ENCODE peak calls at places on chromosomes 12 and 14, in eight cellular contexts. C, O, Y, B, U, N, F and Z are unnamed samples.
A peak's percentile ranks its signal among the peaks of the same experiment; 100 is the strongest.

GRCh38 chr12:114440450-114441383 is 34.8 kb upstream of the TBX5 start:
- DNase-seq in U (no peak), F (no peak), C (no peak), N (no peak), B (no peak), O (no peak), Y (no peak), Z (no peak)

GRCh38 chr12:90055071-90055470 is 346.4 kb upstream of the ATP2B1 start:
- DNase-seq in U (no peak), Y (no peak), O (no peak), C (no peak), N (no peak), B (no peak), F (no peak), Z (no peak)

GRCh38 chr12:47808049-47808448 is 11.7 kb downstream of the HDAC7 start:
- DNase-seq in B (peak; percentile 68), Y (peak; percentile 64), F (no peak), C (peak; percentile 33), U (no peak), N (no peak), O (peak; percentile 62), Z (no peak)

GRCh38 chr14:34981743-34982420 is 910 bp upstream of the SRP54 start:
- DNase-seq in U (no peak), N (no peak), C (no peak), O (no peak), Y (peak; percentile 3), F (no peak), B (no peak), Z (no peak)

GRCh38 chr14:97177016-97177415 is 379.8 kb downstream of the VRK1 start:
- DNase-seq in Y (no peak), C (no peak), N (no peak), F (no peak), B (no peak), O (peak; percentile 53), U (no peak), Z (peak; percentile 35)

GRCh38 chr14:33916663-33917565 is 34.0 kb downstream of the EGLN3 start:
- DNase-seq in Y (no peak), B (no peak), U (no peak), F (no peak), N (peak; percentile 6), O (no peak), C (no peak), Z (no peak)

GRCh38 chr12:93638095-93638494 is 39.1 kb upstream of the CRADD start:
- DNase-seq in O (no peak), Y (no peak), F (no peak), C (no peak), B (no peak), U (no peak), N (no peak), Z (no peak)

GRCh38 chr12:6442799-6443198 is 2.0 kb upstream of the CD27 start:
- DNase-seq in B (no peak), N (no peak), U (no peak), C (no peak), O (no peak), F (no peak), Y (no peak), Z (no peak)

GRCh38 chr12:5138845-5139244 is 95.2 kb downstream of the KCNA5 start:
- DNase-seq in B (no peak), C (no peak), F (peak; percentile 14), N (no peak), O (no peak), U (no peak), Y (no peak), Z (no peak)

GRCh38 chr14:88879016-88879415 is 54.6 kb downstream of the TTC8 start:
- DNase-seq in N (peak; percentile 57), O (no peak), C (no peak), F (peak; percentile 21), B (no peak), U (peak; percentile 56), Y (no peak), Z (no peak)

GRCh38 chr14:32078030-32078793 is 1.1 kb downstream of the ARHGAP5 start:
- DNase-seq in O (peak; percentile 55), Y (peak; percentile 1), C (no peak), B (peak; percentile 17), N (no peak), U (no peak), F (peak; percentile 22), Z (no peak)

GRCh38 chr12:6426882-6427671 is 17.7 kb upstream of the CD27 start:
- DNase-seq in B (peak; percentile 74), Y (peak; percentile 65), U (no peak), O (peak; percentile 83), C (no peak), F (no peak), N (no peak), Z (no peak)

GRCh38 chr14:23537351-23538048 is 14.1 kb downstream of the ZFHX2 start:
- DNase-seq in Y (no peak), C (no peak), N (no peak), F (no peak), U (no peak), O (no peak), B (no peak), Z (no peak)

GRCh38 chr12:5022465-5023061 is 21.1 kb upstream of the KCNA5 start:
- DNase-seq in Y (no peak), N (no peak), B (peak; percentile 79), U (no peak), O (peak; percentile 15), C (no peak), F (peak; percentile 71), Z (no peak)

GRCh38 chr12:24049771-24050170 is 100.3 kb upstream of the SOX5 start:
- DNase-seq in O (no peak), F (no peak), U (no peak), B (no peak), Y (no peak), C (no peak), N (no peak), Z (no peak)

GRCh38 chr12:32568241-32568640 is 110.9 kb upstream of the DNM1L start:
- DNase-seq in F (peak; percentile 65), C (no peak), N (peak; percentile 71), U (peak; percentile 62), B (no peak), Y (no peak), O (no peak), Z (peak; percentile 82)

GRCh38 chr12:3753549-3754284 is 808 bp upstream of the CRACR2A start:
- DNase-seq in N (no peak), O (no peak), F (no peak), U (no peak), C (no peak), B (no peak), Y (no peak), Z (no peak)

GRCh38 chr14:75793806-75794205 is 132.8 kb downstream of the TTLL5 start:
- DNase-seq in U (no peak), C (no peak), B (no peak), N (no peak), O (no peak), F (no peak), Y (no peak), Z (no peak)

GRCh38 chr14:69811868-69812252 is 14.8 kb upstream of the SLC10A1 start:
- DNase-seq in Y (no peak), F (no peak), C (no peak), O (no peak), B (no peak), U (no peak), N (no peak), Z (no peak)

GRCh38 chr14:54312166-54312801 is 84.5 kb upstream of the CDKN3 start:
- DNase-seq in O (no peak), U (peak; percentile 85), N (peak; percentile 83), F (peak; percentile 62), C (no peak), Y (no peak), B (no peak), Z (peak; percentile 97)

GRCh38 chr12:130178291-130178690 is 16.0 kb downstream of the FZD10 start:
- DNase-seq in F (no peak), B (no peak), Y (no peak), C (no peak), N (no peak), O (no peak), U (no peak), Z (no peak)

GRCh38 chr14:101594511-101595148 is 33.3 kb downstream of the DIO3 start:
- DNase-seq in F (no peak), U (no peak), B (no peak), C (no peak), O (no peak), Y (no peak), N (no peak), Z (no peak)

GRCh38 chr12:51917746-51918453 is 10.6 kb downstream of the ACVRL1 start:
- DNase-seq in N (no peak), F (no peak), O (no peak), U (no peak), B (no peak), C (no peak), Y (no peak), Z (no peak)

GRCh38 chr12:109875572-109876131 is 4.7 kb downstream of the GLTP start:
- DNase-seq in C (no peak), B (peak; percentile 45), Y (no peak), O (no peak), U (no peak), F (no peak), N (no peak), Z (no peak)

GRCh38 chr14:100416921-100417451 is 93.8 kb downstream of the SLC25A47 start:
- DNase-seq in F (peak; percentile 61), B (no peak), U (peak; percentile 35), Y (no peak), O (no peak), N (peak; percentile 53), C (no peak), Z (no peak)

GRCh38 chr12:72368298-72368697 is 96.1 kb downstream of the TRHDE start:
- DNase-seq in Y (no peak), O (no peak), C (no peak), N (no peak), F (no peak), B (no peak), U (no peak), Z (no peak)

GRCh38 chr12:19402743-19403400 is 36.4 kb upstream of the AEBP2 start:
- DNase-seq in B (no peak), F (peak; percentile 40), Y (no peak), O (no peak), U (no peak), N (no peak), C (no peak), Z (no peak)

GRCh38 chr12:118398878-118399277 is 22.5 kb downstream of the SUDS3 start:
- DNase-seq in F (no peak), U (no peak), N (no peak), Y (no peak), B (no peak), O (no peak), C (no peak), Z (no peak)

GRCh38 chr12:131332224-131332623 is 378.5 kb downstream of the ADGRD1 start:
- DNase-seq in O (no peak), N (no peak), Y (no peak), F (no peak), B (no peak), C (no peak), U (no peak), Z (no peak)

GRCh38 chr14:20680843-20681347 is 3.5 kb upstream of the RNASE4 start:
- DNase-seq in Y (no peak), O (no peak), C (no peak), U (no peak), F (peak; percentile 68), N (no peak), B (peak; percentile 63), Z (peak; percentile 52)

GRCh38 chr14:39456702-39457250 is 24.5 kb upstream of the FBXO33 start:
- DNase-seq in O (no peak), N (no peak), C (no peak), B (no peak), U (no peak), Y (no peak), F (no peak), Z (no peak)

GRCh38 chr12:48838048-48838447 is 13.9 kb downstream of the DDX23 start:
- DNase-seq in Y (no peak), O (no peak), B (no peak), N (no peak), F (no peak), C (no peak), U (no peak), Z (no peak)